ENCODE peak calls at places on chromosome 17, in six cellular contexts. One of them, this sample, is unnamed.

GRCh38 chr17:76427457-76428231 is 25.3 kb downstream of the UBE2O start:
- DNase-seq in fibroblast of lung: peak; percentile 60
- DNase-seq in tibial artery: no peak
- DNase-seq in psoas muscle: no peak
- DNase-seq in IMR-90: peak; percentile 73
- DNase-seq in ovary: no peak
- DNase-seq in this sample: no peak

GRCh38 chr17:30905742-30906100 is 317 bp downstream of the TEFM start:
- DNase-seq in IMR-90: no peak
- DNase-seq in tibial artery: no peak
- DNase-seq in fibroblast of lung: no peak
- DNase-seq in ovary: no peak
- DNase-seq in psoas muscle: no peak
- DNase-seq in this sample: no peak

GRCh38 chr17:77140878-77141767 is at the start of gene SEC14L1:
- DNase-seq in fibroblast of lung: peak; percentile 41
- DNase-seq in psoas muscle: peak; percentile 55
- DNase-seq in tibial artery: peak; percentile 35
- DNase-seq in IMR-90: no peak
- DNase-seq in ovary: no peak
- DNase-seq in this sample: peak; percentile 82

GRCh38 chr17:37405955-37406634 is 541 bp downstream of the ACACA start:
- DNase-seq in IMR-90: no peak
- DNase-seq in psoas muscle: no peak
- DNase-seq in ovary: no peak
- DNase-seq in tibial artery: no peak
- DNase-seq in fibroblast of lung: peak; percentile 13
- DNase-seq in this sample: no peak

GRCh38 chr17:81926451-81927144 is 937 bp downstream of the MAFG start:
- DNase-seq in IMR-90: peak; percentile 79
- DNase-seq in ovary: peak; percentile 68
- DNase-seq in fibroblast of lung: peak; percentile 82
- DNase-seq in psoas muscle: peak; percentile 79
- DNase-seq in tibial artery: peak; percentile 85
- DNase-seq in this sample: peak; percentile 89

GRCh38 chr17:50522766-50523165 is 9.8 kb upstream of the EPN3 start:
- DNase-seq in tibial artery: no peak
- DNase-seq in ovary: no peak
- DNase-seq in fibroblast of lung: no peak
- DNase-seq in IMR-90: no peak
- DNase-seq in psoas muscle: no peak
- DNase-seq in this sample: no peak

GRCh38 chr17:20991276-20992037 is 51.4 kb downstream of the USP22 start:
- DNase-seq in psoas muscle: no peak
- DNase-seq in ovary: no peak
- DNase-seq in tibial artery: no peak
- DNase-seq in IMR-90: no peak
- DNase-seq in fibroblast of lung: no peak
- DNase-seq in this sample: no peak

GRCh38 chr17:10077561-10078299 is 120.7 kb downstream of the GAS7 start:
- DNase-seq in IMR-90: no peak
- DNase-seq in tibial artery: no peak
- DNase-seq in psoas muscle: no peak
- DNase-seq in ovary: no peak
- DNase-seq in fibroblast of lung: no peak
- DNase-seq in this sample: no peak

GRCh38 chr17:51901242-51901641 is 257.3 kb downstream of the CA10 start:
- DNase-seq in fibroblast of lung: no peak
- DNase-seq in psoas muscle: no peak
- DNase-seq in tibial artery: no peak
- DNase-seq in IMR-90: no peak
- DNase-seq in ovary: no peak
- DNase-seq in this sample: no peak

DNA sequence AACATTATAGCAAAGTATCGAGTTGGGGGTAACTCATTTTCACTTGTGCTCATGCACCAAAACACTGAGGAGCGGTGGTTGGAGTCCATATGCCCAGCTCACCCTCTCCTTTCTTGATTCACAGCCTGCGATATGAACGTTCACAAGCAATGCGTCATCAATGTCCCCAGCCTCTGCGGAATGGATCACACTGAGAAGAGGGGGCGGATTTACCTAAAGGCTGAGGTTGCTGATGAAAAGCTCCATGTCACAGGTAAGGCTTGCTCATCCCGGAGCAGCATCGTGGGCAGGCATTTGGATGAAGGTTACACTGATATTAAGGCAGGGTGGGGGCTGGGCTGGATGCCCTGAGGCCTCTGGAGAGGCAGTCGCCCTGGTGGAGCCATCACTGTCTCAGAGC is 189.7 kb upstream of the CACNG5 start:
- DNase-seq in IMR-90: no peak
- DNase-seq in ovary: no peak
- DNase-seq in fibroblast of lung: no peak
- DNase-seq in tibial artery: no peak
- DNase-seq in psoas muscle: no peak
- DNase-seq in this sample: no peak
- TF ChIP-seq CTCF in IMR-90: no peak
- TF ChIP-seq CTCF in ovary: no peak
- TF ChIP-seq CTCF in fibroblast of lung: no peak
- TF ChIP-seq CTCF in tibial artery: no peak
- TF ChIP-seq CTCF in psoas muscle: no peak
- TF ChIP-seq CTCF in this sample: no peak

GRCh38 chr17:75086496-75087181 is 1.1 kb upstream of the SLC16A5 start:
- DNase-seq in IMR-90: no peak
- DNase-seq in tibial artery: no peak
- DNase-seq in fibroblast of lung: no peak
- DNase-seq in psoas muscle: no peak
- DNase-seq in ovary: no peak
- DNase-seq in this sample: no peak
- H3K4me3 ChIP-seq in IMR-90: no peak overlapping the region
- H3K4me3 ChIP-seq in tibial artery: no peak overlapping the region
- H3K4me3 ChIP-seq in fibroblast of lung: no peak overlapping the region
- H3K4me3 ChIP-seq in psoas muscle: no peak overlapping the region
- H3K4me3 ChIP-seq in ovary: no peak overlapping the region
- H3K4me3 ChIP-seq in this sample: no peak overlapping the region

GRCh38 chr17:38558751-38559024 is 47.1 kb downstream of the SRCIN1 start:
- DNase-seq in psoas muscle: no peak
- DNase-seq in ovary: no peak
- DNase-seq in fibroblast of lung: no peak
- DNase-seq in tibial artery: no peak
- DNase-seq in IMR-90: no peak
- DNase-seq in this sample: no peak
- H3K27ac ChIP-seq in psoas muscle: no peak overlapping the region
- H3K27ac ChIP-seq in ovary: peak overlapping the region; percentile 28
- H3K27ac ChIP-seq in fibroblast of lung: no peak overlapping the region
- H3K27ac ChIP-seq in tibial artery: no peak overlapping the region
- H3K27ac ChIP-seq in IMR-90: no peak overlapping the region
- H3K27ac ChIP-seq in this sample: no peak overlapping the region

GRCh38 chr17:67168485-67168884 is 76.5 kb downstream of the HELZ start:
- DNase-seq in tibial artery: no peak
- DNase-seq in psoas muscle: no peak
- DNase-seq in ovary: no peak
- DNase-seq in fibroblast of lung: no peak
- DNase-seq in IMR-90: no peak
- DNase-seq in this sample: no peak

GRCh38 chr17:67161573-67161972 is 83.4 kb downstream of the HELZ start:
- DNase-seq in psoas muscle: no peak
- DNase-seq in fibroblast of lung: no peak
- DNase-seq in ovary: no peak
- DNase-seq in IMR-90: no peak
- DNase-seq in tibial artery: no peak
- DNase-seq in this sample: no peak

GRCh38 chr17:67162771-67163170 is 82.2 kb downstream of the HELZ start:
- DNase-seq in IMR-90: no peak
- DNase-seq in fibroblast of lung: no peak
- DNase-seq in psoas muscle: no peak
- DNase-seq in ovary: no peak
- DNase-seq in tibial artery: no peak
- DNase-seq in this sample: no peak

GRCh38 chr17:67164298-67164697 is 80.7 kb downstream of the HELZ start:
- DNase-seq in fibroblast of lung: no peak
- DNase-seq in IMR-90: no peak
- DNase-seq in ovary: no peak
- DNase-seq in tibial artery: no peak
- DNase-seq in psoas muscle: no peak
- DNase-seq in this sample: no peak

GRCh38 chr17:67165201-67165600 is 79.8 kb downstream of the HELZ start:
- DNase-seq in ovary: no peak
- DNase-seq in IMR-90: no peak
- DNase-seq in fibroblast of lung: no peak
- DNase-seq in psoas muscle: peak; percentile 19
- DNase-seq in tibial artery: peak; percentile 52
- DNase-seq in this sample: no peak
- TF ChIP-seq CTCF in ovary: no peak
- TF ChIP-seq CTCF in IMR-90: no peak
- TF ChIP-seq CTCF in fibroblast of lung: no peak
- TF ChIP-seq CTCF in psoas muscle: no peak
- TF ChIP-seq CTCF in tibial artery: no peak
- TF ChIP-seq CTCF in this sample: no peak

GRCh38 chr17:8798176-8799000 is 777 bp downstream of the MFSD6L start:
- DNase-seq in fibroblast of lung: no peak
- DNase-seq in ovary: no peak
- DNase-seq in psoas muscle: no peak
- DNase-seq in IMR-90: no peak
- DNase-seq in tibial artery: no peak
- DNase-seq in this sample: peak; percentile 64
- H3K4me3 ChIP-seq in fibroblast of lung: no peak overlapping the region
- H3K4me3 ChIP-seq in ovary: no peak overlapping the region
- H3K4me3 ChIP-seq in psoas muscle: no peak overlapping the region
- H3K4me3 ChIP-seq in IMR-90: no peak overlapping the region
- H3K4me3 ChIP-seq in tibial artery: no peak overlapping the region
- H3K4me3 ChIP-seq in this sample: peak overlapping the region; percentile 38

This sample was measured in coronary artery.